ENCODE peak calls at places on chromosomes 3 and 15, in five cellular contexts. C is HepG2, X is GM12878, A is K562, M is SK-N-SH. G is an unnamed sample.

GRCh38 chr3:35793668-35794067 is 154.3 kb downstream of the ARPP21 start:
- DNase-seq in A (no peak), C (no peak), M (no peak), X (no peak), G (no peak)

GRCh38 chr15:63491116-63491817 is 13.1 kb upstream of the USP3 start:
- DNase-seq in A (no peak), C (no peak), X (no peak), M (no peak), G (no peak)

GRCh38 chr15:51714162-51714561 is 23.3 kb downstream of the LYSMD2 start:
- DNase-seq in C (no peak), X (no peak), M (peak), A (no peak), G (no peak)

GRCh38 chr3:158261371-158261991 is 151.6 kb downstream of the RSRC1 start:
- DNase-seq in A (no peak), M (no peak), X (no peak), C (no peak), G (no peak)

GRCh38 chr15:70083423-70083822 is 14.3 kb downstream of the TLE3 start:
- DNase-seq in A (peak), C (no peak), M (no peak), X (no peak), G (no peak)

GRCh38 chr3:48215019-48215418 is 8.3 kb upstream of the CAMP start:
- DNase-seq in M (no peak), X (no peak), A (no peak), C (no peak), G (no peak)

GRCh38 chr3:156744631-156745030 is 70.2 kb downstream of the TIPARP start:
- DNase-seq in A (no peak), C (peak), X (no peak), M (no peak), G (no peak)

GRCh38 chr3:25782938-25783660 is at the start of gene NGLY1:
- DNase-seq in X (no peak), M (peak), A (peak), C (peak), G (peak)

GRCh38 chr3:39460677-39461076 is 6.8 kb upstream of the MOBP start:
- DNase-seq in A (no peak), C (no peak), M (no peak), X (no peak), G (no peak)

GRCh38 chr3:63685340-63685739 is 32.9 kb downstream of the SNTN start:
- DNase-seq in M (no peak), X (no peak), A (no peak), C (no peak), G (no peak)

GRCh38 chr3:132569580-132569979 is 27.5 kb upstream of the ACKR4 start:
- DNase-seq in A (no peak), X (no peak), M (no peak), C (no peak), G (no peak)

GRCh38 chr3:187678869-187679268 is 8.7 kb upstream of the SST start:
- DNase-seq in X (no peak), M (peak), A (peak), C (peak), G (peak)

GRCh38 chr3:52473031-52473430 is 17.6 kb downstream of the NISCH start:
- DNase-seq in M (no peak), X (no peak), C (no peak), A (no peak), G (no peak)

GRCh38 chr3:128488995-128489859 is 3.8 kb downstream of the GATA2 start:
- DNase-seq in M (peak), C (peak), X (no peak), A (peak), G (no peak)

GRCh38 chr3:148331111-148331818 is 366.4 kb upstream of the AGTR1 start:
- DNase-seq in M (no peak), X (no peak), A (no peak), C (no peak), G (no peak)

GRCh38 chr15:49624046-49624445 is 3.2 kb downstream of the DTWD1 start:
- DNase-seq in X (no peak), A (no peak), M (no peak), C (no peak), G (no peak)

GRCh38 chr3:139893264-139893962 is 41.6 kb upstream of the CLSTN2 start:
- DNase-seq in C (no peak), X (no peak), A (no peak), M (no peak), G (no peak)

GRCh38 chr15:74832826-74833225 is 6.4 kb downstream of the CPLX3 start:
- DNase-seq in X (no peak), M (no peak), A (no peak), C (no peak), G (no peak)

GRCh38 chr3:152260026-152260425 is 8.7 kb upstream of the MBNL1 start:
- DNase-seq in A (no peak), C (peak), M (no peak), X (no peak), G (no peak)

GRCh38 chr15:74396445-74397238 is 29.2 kb upstream of the CYP11A1 start:
- DNase-seq in M (no peak), C (peak), A (no peak), X (peak), G (peak)

GRCh38 chr3:65483475-65483874 is 555.2 kb downstream of the MAGI1 start:
- DNase-seq in M (no peak), A (no peak), X (no peak), C (no peak), G (no peak)

GRCh38 chr15:66508293-66508883 is 3.3 kb downstream of the ZWILCH start:
- DNase-seq in C (no peak), X (peak), A (no peak), M (no peak), G (no peak)

GRCh38 chr3:125147491-125147820 is 65.1 kb downstream of the SLC12A8 start:
- DNase-seq in X (no peak), M (no peak), C (no peak), A (no peak), G (no peak)

GRCh38 chr3:125143982-125144652 is 68.4 kb downstream of the SLC12A8 start:
- DNase-seq in M (peak), X (no peak), A (no peak), C (no peak), G (no peak)

GRCh38 chr3:125144653-125145314 is 67.8 kb downstream of the SLC12A8 start:
- DNase-seq in C (no peak), M (no peak), X (no peak), A (no peak), G (no peak)

GRCh38 chr3:125146601-125147490 is 65.7 kb downstream of the SLC12A8 start:
- DNase-seq in A (no peak), C (no peak), X (no peak), M (no peak), G (no peak)

DNA sequence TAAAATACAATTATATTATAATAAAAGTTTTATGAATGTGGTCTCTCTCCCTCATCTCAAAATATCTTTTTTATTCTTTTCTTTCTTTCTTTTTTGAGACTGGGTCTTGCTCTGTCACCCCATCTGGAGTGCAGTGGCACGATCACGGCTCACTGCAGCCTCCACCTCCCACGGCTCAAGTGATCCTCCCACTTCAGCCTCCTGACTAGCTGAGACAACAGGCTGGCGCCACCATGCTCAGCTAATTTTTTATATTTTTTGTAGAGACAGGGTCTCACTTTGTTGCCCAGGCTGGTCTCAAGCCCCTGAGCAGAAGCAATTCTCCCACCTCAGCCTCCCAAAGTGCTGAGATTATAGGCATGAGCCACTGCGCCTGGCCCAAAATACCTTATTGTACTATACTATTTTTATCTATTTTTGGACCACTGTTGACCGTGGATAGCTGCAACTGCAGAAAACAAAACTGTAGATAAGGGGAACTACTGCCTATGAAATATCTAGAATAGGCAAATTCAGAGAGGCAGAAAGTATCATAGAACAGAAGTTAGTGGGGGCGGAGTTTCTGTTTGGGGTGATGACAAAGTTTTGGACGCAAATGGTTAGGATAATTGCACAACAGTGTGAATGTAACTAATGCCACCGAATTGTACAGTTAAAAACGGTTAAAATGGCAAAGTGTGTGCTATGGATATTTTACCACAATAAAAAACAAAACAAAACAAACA is 66.6 kb downstream of the SLC12A8 start:
- DNase-seq in A (no peak), C (no peak), X (no peak), M (no peak), G (no peak)
- TF ChIP-seq MAX in A (no peak), C (no peak), X (no peak), M (no peak), G (no peak)

GRCh38 chr3:123816673-123817207 is 67.4 kb downstream of the MYLK start:
- DNase-seq in C (no peak), A (no peak), X (no peak), M (no peak), G (no peak)

GRCh38 chr3:123817413-123817812 is 66.7 kb downstream of the MYLK start:
- DNase-seq in C (no peak), A (no peak), X (no peak), M (no peak), G (no peak)

GRCh38 chr3:123815981-123816380 is 68.2 kb downstream of the MYLK start:
- DNase-seq in X (no peak), C (no peak), M (no peak), A (no peak), G (no peak)

GRCh38 chr3:123809597-123809996 is 74.5 kb downstream of the MYLK start:
- DNase-seq in C (no peak), M (no peak), X (no peak), A (no peak), G (no peak)

DNA sequence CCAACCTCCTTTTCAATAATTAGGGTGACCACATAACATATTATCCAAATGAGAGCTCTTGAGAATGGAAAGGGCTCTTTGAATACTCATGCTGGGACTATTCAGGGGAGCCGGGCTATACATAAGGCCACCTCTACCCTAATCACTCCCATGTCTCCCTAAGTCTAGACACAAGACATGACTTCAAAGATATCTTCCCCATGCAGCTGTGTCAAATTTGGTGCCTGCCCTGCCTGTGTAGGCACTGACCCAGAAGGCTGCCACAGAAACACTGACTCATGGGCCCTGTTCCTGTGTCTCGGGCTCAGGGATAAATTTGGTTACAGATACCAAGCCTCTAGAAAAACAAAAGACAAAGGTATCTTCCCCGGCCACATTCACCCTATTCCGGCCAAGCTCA is 70.3 kb downstream of the MYLK start:
- DNase-seq in C (no peak), M (no peak), X (no peak), A (no peak), G (no peak)
- TF ChIP-seq SMC3 in C (no peak), M (no peak), X (no peak), A (no peak), G (no peak)

DNA sequence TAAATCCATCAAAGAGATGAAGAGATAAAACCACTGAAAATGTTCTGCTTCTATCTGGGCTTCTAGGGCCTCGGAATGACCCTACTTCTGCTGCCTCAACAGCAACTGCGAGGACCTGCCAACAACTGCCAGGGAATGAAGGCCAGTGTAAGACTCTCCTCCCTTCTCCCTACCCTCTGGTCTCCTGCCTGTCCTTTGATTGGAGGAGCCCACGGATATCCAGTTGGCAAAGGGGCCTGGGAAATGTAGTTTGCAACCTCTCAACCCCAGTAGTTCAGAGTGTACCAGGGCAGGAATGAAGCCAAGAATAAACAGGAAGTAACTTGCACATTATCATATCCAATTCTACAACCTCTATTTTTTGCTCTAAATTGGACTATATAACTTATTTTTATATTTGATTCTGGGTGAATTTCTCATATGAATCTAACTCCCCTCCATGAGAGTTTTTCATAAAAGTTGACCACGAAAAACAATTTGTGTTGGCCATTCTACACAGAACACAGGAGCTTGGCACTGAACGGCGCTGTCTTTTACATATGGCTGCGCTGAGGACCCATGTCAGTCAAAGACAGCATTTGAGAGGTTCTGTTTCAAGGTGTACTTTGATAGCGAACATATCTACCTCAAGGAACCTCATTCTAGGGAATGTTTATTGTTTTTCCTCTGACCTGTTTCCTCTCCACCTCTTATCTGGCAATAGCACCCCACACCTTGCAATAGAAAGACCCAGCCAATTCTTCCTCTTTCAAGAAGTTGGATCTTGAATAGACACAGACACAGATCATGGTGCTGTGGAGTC is 91.1 kb upstream of the RNF7 start:
- DNase-seq in C (peak), M (peak), A (peak), X (no peak), G (peak)
- TF ChIP-seq MAX in C (no peak), M (no peak), A (no peak), X (no peak), G (no peak)

DNA sequence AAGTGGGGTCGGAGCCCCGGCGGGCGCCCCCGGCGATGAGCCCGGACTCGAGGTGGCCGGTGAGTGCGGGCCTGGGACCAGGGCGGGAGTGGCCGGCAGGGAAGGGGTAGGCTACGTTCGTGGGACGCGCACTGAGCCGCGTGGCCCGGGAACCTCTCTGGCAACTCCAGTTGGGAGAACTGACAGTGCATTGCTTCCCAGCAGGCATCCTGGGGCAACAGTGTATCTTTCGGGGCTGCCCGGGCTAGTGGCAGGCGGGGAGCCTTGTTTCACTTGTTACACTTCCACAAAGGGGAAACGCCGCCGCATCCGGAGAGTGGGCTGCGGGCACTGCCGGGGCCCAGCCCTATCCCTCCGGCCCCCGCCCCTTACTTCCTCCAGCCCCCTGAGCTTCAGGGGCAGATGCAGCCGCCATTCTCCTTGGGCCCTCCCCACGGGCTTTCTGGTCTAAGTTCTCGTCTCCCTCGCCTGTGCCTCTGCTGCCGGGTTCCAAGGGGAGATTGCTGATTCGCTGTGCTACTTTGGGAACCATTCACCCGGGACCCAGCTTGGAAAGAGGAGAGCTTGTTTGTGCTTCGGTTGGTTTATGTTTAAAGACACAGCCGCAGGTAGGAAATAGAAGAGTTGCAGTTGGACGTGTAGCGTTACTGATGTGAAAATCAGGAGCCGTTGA is 681 bp downstream of the BRPF1 start:
- DNase-seq in M (no peak), X (no peak), C (no peak), A (peak), G (no peak)
- TF ChIP-seq SMC3 in M (no peak), X (no peak), C (no peak), A (no peak), G (no peak)

DNA sequence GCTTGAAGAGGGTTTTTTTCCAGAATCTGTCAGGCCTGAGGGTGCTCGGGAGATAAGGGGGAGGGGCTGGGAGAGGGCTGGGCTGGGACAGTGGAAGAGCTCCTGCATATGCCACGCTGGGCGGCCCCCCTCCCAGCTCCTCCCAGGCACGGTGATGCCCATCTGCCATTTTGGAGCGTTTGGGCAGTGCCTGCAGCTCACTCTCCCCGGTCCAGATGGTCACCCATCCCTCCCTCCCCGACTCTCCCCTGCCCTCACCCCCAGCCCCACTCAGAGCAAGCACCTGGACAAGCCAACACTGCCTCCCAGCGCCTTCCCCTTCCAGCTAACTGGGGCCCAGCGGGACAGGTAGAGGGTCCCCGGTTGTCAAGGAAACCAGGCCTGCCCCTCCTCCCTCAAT is 17.6 kb upstream of the CORO2B start:
- DNase-seq in X (no peak), M (no peak), C (no peak), A (no peak), G (no peak)
- TF ChIP-seq MAX in X (no peak), M (no peak), C (no peak), A (no peak), G (no peak)

GRCh38 chr15:90576711-90577389 is 47.1 kb downstream of the CRTC3 start:
- DNase-seq in M (no peak), X (no peak), A (no peak), C (no peak), G (no peak)

GRCh38 chr15:90572893-90573292 is 43.2 kb downstream of the CRTC3 start:
- DNase-seq in C (no peak), X (no peak), A (no peak), M (no peak), G (no peak)

GRCh38 chr15:90565866-90566265 is 36.1 kb downstream of the CRTC3 start:
- DNase-seq in C (no peak), A (no peak), M (no peak), X (no peak), G (no peak)

GRCh38 chr15:90570643-90571042 is 40.9 kb downstream of the CRTC3 start:
- DNase-seq in C (no peak), X (no peak), A (no peak), M (no peak), G (no peak)

DNA sequence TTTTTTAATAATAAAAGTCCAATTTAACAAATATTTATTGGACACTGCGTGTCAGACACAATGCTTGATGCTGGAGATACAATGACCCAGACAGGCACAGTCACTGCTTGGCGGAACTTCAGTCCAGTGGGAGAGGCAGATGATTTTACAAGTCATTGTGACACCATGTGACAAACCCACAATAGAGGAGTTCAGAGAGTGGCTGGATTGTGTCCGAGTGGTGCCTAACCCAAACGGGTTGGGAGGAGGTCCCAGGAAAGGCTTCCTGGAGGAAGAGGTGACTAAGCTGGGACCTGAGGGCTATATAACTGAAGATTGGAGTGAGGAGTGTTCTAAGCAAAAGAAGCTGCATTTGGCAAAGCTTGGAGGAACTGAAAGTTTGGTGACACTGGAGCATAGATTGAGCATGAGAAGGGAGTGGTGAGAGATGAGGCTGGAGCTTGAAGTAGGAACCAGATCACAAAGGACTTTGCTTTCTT is 41.4 kb downstream of the CRTC3 start:
- DNase-seq in A (peak), M (no peak), C (no peak), X (no peak), G (peak)
- TF ChIP-seq SMC3 in A (no peak), M (no peak), C (no peak), X (no peak), G (no peak)

DNA sequence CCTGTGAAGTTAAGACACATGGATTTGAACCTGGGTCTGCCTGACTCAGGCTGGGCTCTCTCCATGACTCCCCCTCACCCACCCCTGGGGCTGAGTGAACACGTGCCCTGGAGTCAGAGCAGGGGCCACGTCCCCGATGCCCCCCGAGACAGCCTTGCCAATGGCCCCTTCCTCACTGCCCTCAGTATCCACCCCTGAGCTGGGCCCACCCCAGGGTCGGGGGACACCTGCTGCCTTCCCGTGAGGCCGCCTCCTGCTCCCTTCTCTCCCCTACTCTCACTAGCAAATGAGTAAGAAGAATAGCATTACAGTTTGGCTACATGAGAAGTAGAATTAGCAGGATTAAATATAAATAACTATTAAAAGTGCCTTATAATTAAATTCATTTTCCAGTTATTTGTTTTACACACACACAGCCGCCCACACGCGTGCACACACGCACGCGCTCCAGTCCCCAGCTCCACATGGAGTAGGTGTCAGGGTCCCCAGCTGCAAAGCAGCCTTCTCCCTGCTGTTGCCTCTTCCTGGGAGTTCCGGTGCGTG is 117.4 kb upstream of the LINGO1 start:
- DNase-seq in C (no peak), M (no peak), X (no peak), A (no peak), G (no peak)
- TF ChIP-seq MAX in C (no peak), M (no peak), X (no peak), A (no peak), G (no peak)